ENCODE peak calls at places on chromosomes 13 and 19, in ten cellular contexts. One of them, this sample, is unnamed.

GRCh38 chr19:4534836-4535658 is at the start of gene PLIN5:
- DNase-seq in hepatic stellate cell: peak; percentile 79
- DNase-seq in substantia nigra: peak; percentile 46
- DNase-seq in cerebellar nuclear complex: no peak
- DNase-seq in tibial nerve: no peak
- DNase-seq in suprapubic skin: peak; percentile 78
- DNase-seq in adipocyte: peak; percentile 37
- DNase-seq in anterior cingulate cortex: peak; percentile 15
- DNase-seq in Calu3: peak; percentile 90
- DNase-seq in hypothalamus: peak; percentile 27
- DNase-seq in this sample: peak; percentile 93

GRCh38 chr13:39783051-39783450 is 127.6 kb downstream of the COG6 start:
- DNase-seq in hepatic stellate cell: no peak
- DNase-seq in substantia nigra: no peak
- DNase-seq in cerebellar nuclear complex: no peak
- DNase-seq in tibial nerve: no peak
- DNase-seq in suprapubic skin: no peak
- DNase-seq in adipocyte: peak; percentile 35
- DNase-seq in anterior cingulate cortex: no peak
- DNase-seq in Calu3: no peak
- DNase-seq in hypothalamus: no peak
- DNase-seq in this sample: no peak

GRCh38 chr19:868458-869244 is 9.2 kb downstream of the CFD start:
- DNase-seq in hepatic stellate cell: no peak
- DNase-seq in substantia nigra: no peak
- DNase-seq in cerebellar nuclear complex: no peak
- DNase-seq in tibial nerve: no peak
- DNase-seq in suprapubic skin: no peak
- DNase-seq in adipocyte: no peak
- DNase-seq in anterior cingulate cortex: no peak
- DNase-seq in Calu3: no peak
- DNase-seq in hypothalamus: no peak
- DNase-seq in this sample: no peak

GRCh38 chr19:20103091-20103501 is 25.3 kb downstream of the ZNF90 start:
- DNase-seq in hepatic stellate cell: no peak
- DNase-seq in substantia nigra: no peak
- DNase-seq in cerebellar nuclear complex: no peak
- DNase-seq in tibial nerve: no peak
- DNase-seq in suprapubic skin: no peak
- DNase-seq in adipocyte: no peak
- DNase-seq in anterior cingulate cortex: no peak
- DNase-seq in Calu3: no peak
- DNase-seq in hypothalamus: no peak
- DNase-seq in this sample: no peak

GRCh38 chr13:80074143-80074752 is 266.7 kb downstream of the SPRY2 start:
- DNase-seq in hepatic stellate cell: no peak
- DNase-seq in substantia nigra: no peak
- DNase-seq in cerebellar nuclear complex: no peak
- DNase-seq in tibial nerve: no peak
- DNase-seq in suprapubic skin: no peak
- DNase-seq in adipocyte: no peak
- DNase-seq in anterior cingulate cortex: no peak
- DNase-seq in Calu3: no peak
- DNase-seq in hypothalamus: no peak
- DNase-seq in this sample: peak; percentile 71

GRCh38 chr19:45668342-45668871 is 386 bp downstream of the GIPR start:
- DNase-seq in hepatic stellate cell: peak; percentile 38
- DNase-seq in substantia nigra: no peak
- DNase-seq in cerebellar nuclear complex: no peak
- DNase-seq in tibial nerve: no peak
- DNase-seq in suprapubic skin: no peak
- DNase-seq in adipocyte: peak; percentile 56
- DNase-seq in anterior cingulate cortex: no peak
- DNase-seq in Calu3: no peak
- DNase-seq in hypothalamus: no peak
- DNase-seq in this sample: no peak

GRCh38 chr13:75236774-75237173 is 245.2 kb downstream of the TBC1D4 start:
- DNase-seq in hepatic stellate cell: no peak
- DNase-seq in substantia nigra: no peak
- DNase-seq in cerebellar nuclear complex: no peak
- DNase-seq in tibial nerve: no peak
- DNase-seq in suprapubic skin: no peak
- DNase-seq in adipocyte: no peak
- DNase-seq in anterior cingulate cortex: no peak
- DNase-seq in Calu3: no peak
- DNase-seq in hypothalamus: no peak
- DNase-seq in this sample: no peak

GRCh38 chr13:47934371-47934770 is 66.7 kb downstream of the SUCLA2 start:
- DNase-seq in hepatic stellate cell: no peak
- DNase-seq in substantia nigra: no peak
- DNase-seq in cerebellar nuclear complex: no peak
- DNase-seq in tibial nerve: no peak
- DNase-seq in suprapubic skin: no peak
- DNase-seq in adipocyte: no peak
- DNase-seq in anterior cingulate cortex: no peak
- DNase-seq in Calu3: no peak
- DNase-seq in hypothalamus: no peak
- DNase-seq in this sample: no peak

GRCh38 chr19:5184930-5185329 is 155.7 kb downstream of the PTPRS start:
- DNase-seq in hepatic stellate cell: no peak
- DNase-seq in substantia nigra: no peak
- DNase-seq in cerebellar nuclear complex: no peak
- DNase-seq in tibial nerve: no peak
- DNase-seq in suprapubic skin: no peak
- DNase-seq in adipocyte: no peak
- DNase-seq in anterior cingulate cortex: no peak
- DNase-seq in Calu3: no peak
- DNase-seq in hypothalamus: no peak
- DNase-seq in this sample: no peak

GRCh38 chr13:31048521-31048920 is 113.2 kb downstream of the HSPH1 start:
- DNase-seq in hepatic stellate cell: no peak
- DNase-seq in substantia nigra: no peak
- DNase-seq in cerebellar nuclear complex: no peak
- DNase-seq in tibial nerve: no peak
- DNase-seq in suprapubic skin: no peak
- DNase-seq in adipocyte: no peak
- DNase-seq in anterior cingulate cortex: no peak
- DNase-seq in Calu3: no peak
- DNase-seq in hypothalamus: no peak
- DNase-seq in this sample: no peak

GRCh38 chr19:42480335-42481095 is 37.8 kb upstream of the CXCL17 start:
- DNase-seq in hepatic stellate cell: peak; percentile 24
- DNase-seq in substantia nigra: no peak
- DNase-seq in cerebellar nuclear complex: no peak
- DNase-seq in tibial nerve: no peak
- DNase-seq in suprapubic skin: no peak
- DNase-seq in adipocyte: peak; percentile 63
- DNase-seq in anterior cingulate cortex: no peak
- DNase-seq in Calu3: peak; percentile 62
- DNase-seq in hypothalamus: no peak
- DNase-seq in this sample: no peak

GRCh38 chr19:55585658-55586339 is 5.2 kb upstream of the ZNF579 start:
- DNase-seq in hepatic stellate cell: peak; percentile 66
- DNase-seq in substantia nigra: peak; percentile 35
- DNase-seq in cerebellar nuclear complex: no peak
- DNase-seq in tibial nerve: peak; percentile 36
- DNase-seq in suprapubic skin: peak; percentile 74
- DNase-seq in adipocyte: peak; percentile 75
- DNase-seq in anterior cingulate cortex: peak; percentile 18
- DNase-seq in Calu3: peak; percentile 73
- DNase-seq in hypothalamus: peak; percentile 45
- DNase-seq in this sample: peak; percentile 55

GRCh38 chr13:113849981-113850721 is 13.7 kb downstream of the GAS6 start:
- DNase-seq in hepatic stellate cell: no peak
- DNase-seq in substantia nigra: no peak
- DNase-seq in cerebellar nuclear complex: no peak
- DNase-seq in tibial nerve: no peak
- DNase-seq in suprapubic skin: peak; percentile 18
- DNase-seq in adipocyte: no peak
- DNase-seq in anterior cingulate cortex: no peak
- DNase-seq in Calu3: no peak
- DNase-seq in hypothalamus: no peak
- DNase-seq in this sample: no peak

GRCh38 chr19:11982526-11982925 is 17.7 kb downstream of the ZNF763 start:
- DNase-seq in hepatic stellate cell: no peak
- DNase-seq in substantia nigra: no peak
- DNase-seq in cerebellar nuclear complex: no peak
- DNase-seq in tibial nerve: no peak
- DNase-seq in suprapubic skin: no peak
- DNase-seq in adipocyte: no peak
- DNase-seq in anterior cingulate cortex: no peak
- DNase-seq in Calu3: no peak
- DNase-seq in hypothalamus: no peak
- DNase-seq in this sample: no peak

GRCh38 chr19:2800506-2800905 is 15.2 kb downstream of the THOP1 start:
- DNase-seq in hepatic stellate cell: no peak
- DNase-seq in substantia nigra: no peak
- DNase-seq in cerebellar nuclear complex: no peak
- DNase-seq in tibial nerve: no peak
- DNase-seq in suprapubic skin: no peak
- DNase-seq in adipocyte: no peak
- DNase-seq in anterior cingulate cortex: no peak
- DNase-seq in Calu3: no peak
- DNase-seq in hypothalamus: no peak
- DNase-seq in this sample: peak; percentile 75

GRCh38 chr13:60001892-60002291 is 161.8 kb downstream of the DIAPH3 start:
- DNase-seq in hepatic stellate cell: no peak
- DNase-seq in substantia nigra: no peak
- DNase-seq in cerebellar nuclear complex: no peak
- DNase-seq in tibial nerve: no peak
- DNase-seq in suprapubic skin: no peak
- DNase-seq in adipocyte: no peak
- DNase-seq in anterior cingulate cortex: no peak
- DNase-seq in Calu3: no peak
- DNase-seq in hypothalamus: no peak
- DNase-seq in this sample: no peak

GRCh38 chr13:33815011-33815550 is 2.9 kb upstream of the RFC3 start:
- DNase-seq in hepatic stellate cell: no peak
- DNase-seq in substantia nigra: no peak
- DNase-seq in cerebellar nuclear complex: no peak
- DNase-seq in tibial nerve: no peak
- DNase-seq in suprapubic skin: no peak
- DNase-seq in adipocyte: no peak
- DNase-seq in anterior cingulate cortex: no peak
- DNase-seq in Calu3: no peak
- DNase-seq in hypothalamus: no peak
- DNase-seq in this sample: no peak

GRCh38 chr13:76538004-76538403 is 348.2 kb downstream of the KCTD12 start:
- DNase-seq in hepatic stellate cell: no peak
- DNase-seq in substantia nigra: no peak
- DNase-seq in cerebellar nuclear complex: no peak
- DNase-seq in tibial nerve: no peak
- DNase-seq in suprapubic skin: no peak
- DNase-seq in adipocyte: no peak
- DNase-seq in anterior cingulate cortex: no peak
- DNase-seq in Calu3: no peak
- DNase-seq in hypothalamus: no peak
- DNase-seq in this sample: no peak

GRCh38 chr13:52393572-52394357 is 12.2 kb downstream of the THSD1 start:
- DNase-seq in hepatic stellate cell: no peak
- DNase-seq in substantia nigra: no peak
- DNase-seq in cerebellar nuclear complex: no peak
- DNase-seq in tibial nerve: no peak
- DNase-seq in suprapubic skin: no peak
- DNase-seq in adipocyte: no peak
- DNase-seq in anterior cingulate cortex: no peak
- DNase-seq in Calu3: no peak
- DNase-seq in hypothalamus: no peak
- DNase-seq in this sample: no peak

GRCh38 chr13:61954092-61954491 is 538.4 kb upstream of the PCDH20 start:
- DNase-seq in hepatic stellate cell: no peak
- DNase-seq in substantia nigra: no peak
- DNase-seq in cerebellar nuclear complex: no peak
- DNase-seq in tibial nerve: no peak
- DNase-seq in suprapubic skin: no peak
- DNase-seq in adipocyte: peak; percentile 35
- DNase-seq in anterior cingulate cortex: no peak
- DNase-seq in Calu3: no peak
- DNase-seq in hypothalamus: no peak
- DNase-seq in this sample: no peak

GRCh38 chr13:95191821-95192220 is 109.4 kb downstream of the ABCC4 start:
- DNase-seq in hepatic stellate cell: peak; percentile 77
- DNase-seq in substantia nigra: peak; percentile 52
- DNase-seq in cerebellar nuclear complex: no peak
- DNase-seq in tibial nerve: peak; percentile 39
- DNase-seq in suprapubic skin: peak; percentile 66
- DNase-seq in adipocyte: peak; percentile 88
- DNase-seq in anterior cingulate cortex: peak; percentile 20
- DNase-seq in Calu3: peak; percentile 67
- DNase-seq in hypothalamus: peak; percentile 22
- DNase-seq in this sample: no peak

GRCh38 chr13:21063031-21063430 is 1.6 kb upstream of the LATS2 start:
- DNase-seq in hepatic stellate cell: no peak
- DNase-seq in substantia nigra: no peak
- DNase-seq in cerebellar nuclear complex: no peak
- DNase-seq in tibial nerve: no peak
- DNase-seq in suprapubic skin: no peak
- DNase-seq in adipocyte: no peak
- DNase-seq in anterior cingulate cortex: no peak
- DNase-seq in Calu3: no peak
- DNase-seq in hypothalamus: no peak
- DNase-seq in this sample: no peak

GRCh38 chr13:109494955-109495354 is 291.4 kb downstream of the IRS2 start:
- DNase-seq in hepatic stellate cell: peak; percentile 72
- DNase-seq in substantia nigra: no peak
- DNase-seq in cerebellar nuclear complex: no peak
- DNase-seq in tibial nerve: no peak
- DNase-seq in suprapubic skin: no peak
- DNase-seq in adipocyte: no peak
- DNase-seq in anterior cingulate cortex: no peak
- DNase-seq in Calu3: no peak
- DNase-seq in hypothalamus: no peak
- DNase-seq in this sample: no peak

This sample was measured in cerebellum.